ENCODE peak calls at places on chromosomes 1 and 21, in four cellular contexts. Y, R, F and D are unnamed samples.

GRCh38 chr1:9449106-9449627 is 90.1 kb upstream of the SLC25A33 start:
- ATAC-seq in Y (no peak), F (no peak), R (no peak), D (no peak)

GRCh38 chr1:112689196-112689841 is 14.9 kb downstream of the MOV10 start:
- ATAC-seq in F (no peak), Y (no peak), R (no peak), D (no peak)

GRCh38 chr1:113211467-113211866 is 138.5 kb downstream of the LRIG2 start:
- ATAC-seq in R (no peak), Y (no peak), F (no peak), D (no peak)

GRCh38 chr1:10541286-10541685 is 66.5 kb downstream of the PEX14 start:
- ATAC-seq in Y (peak; percentile 34), F (no peak), R (no peak), D (no peak)

GRCh38 chr1:240055978-240056772 is 35.5 kb upstream of the FMN2 start:
- ATAC-seq in R (no peak), Y (no peak), F (no peak), D (no peak)

GRCh38 chr1:107940178-107940577 is 24.8 kb downstream of the VAV3 start:
- ATAC-seq in F (no peak), Y (no peak), R (no peak), D (no peak)

GRCh38 chr21:35475006-35475405 is 425.9 kb upstream of the RUNX1 start:
- ATAC-seq in Y (peak; percentile 68), F (no peak), R (no peak), D (no peak)

GRCh38 chr21:44853601-44854390 is 19.7 kb downstream of the PTTG1IP start:
- ATAC-seq in F (peak; percentile 64), Y (peak; percentile 8), R (no peak), D (no peak)

GRCh38 chr1:221839321-221839720 is 97.4 kb upstream of the DUSP10 start:
- ATAC-seq in R (peak; percentile 11), F (no peak), Y (no peak), D (peak; percentile 21)

GRCh38 chr1:53738205-53739108 is 507 bp downstream of the GLIS1 start:
- ATAC-seq in R (peak; percentile 26), Y (peak; percentile 19), F (no peak), D (peak; percentile 7)

GRCh38 chr1:79375352-79375751 is 368.8 kb upstream of the ADGRL4 start:
- ATAC-seq in Y (no peak), F (no peak), R (no peak), D (no peak)

GRCh38 chr1:244576259-244576892 is 76.5 kb upstream of the DESI2 start:
- ATAC-seq in F (no peak), R (no peak), Y (no peak), D (no peak)

GRCh38 chr1:153963850-153964331 is 554 bp upstream of the SLC39A1 start:
- ATAC-seq in R (peak; percentile 2), Y (peak; percentile 5), F (peak; percentile 22), D (peak; percentile 26)

GRCh38 chr1:230105754-230106625 is 39.0 kb downstream of the GALNT2 start:
- ATAC-seq in Y (peak; percentile 51), F (peak; percentile 74), R (peak; percentile 7), D (peak; percentile 54)

GRCh38 chr21:31382060-31382459 is 38.0 kb upstream of the TIAM1 start:
- ATAC-seq in F (no peak), R (no peak), Y (no peak), D (no peak)